ENCODE peak calls at places on chromosomes 3 and 15, in six cellular contexts. One of them, this sample, is unnamed.

GRCh38 chr3:76500746-76501275 is 539.1 kb upstream of the ROBO2 start:
- DNase-seq in AG04450: no peak
- DNase-seq in cardiac fibroblast: peak; percentile 57
- DNase-seq in mesendoderm: no peak
- DNase-seq in sigmoid colon: no peak
- DNase-seq in uterus: no peak
- DNase-seq in this sample: no peak

GRCh38 chr3:179546814-179547241 is 15.9 kb upstream of the ACTL6A start:
- DNase-seq in AG04450: no peak
- DNase-seq in cardiac fibroblast: no peak
- DNase-seq in mesendoderm: peak; percentile 57
- DNase-seq in sigmoid colon: no peak
- DNase-seq in uterus: no peak
- DNase-seq in this sample: no peak

GRCh38 chr15:51842852-51843737 is 13.6 kb downstream of the TMOD3 start:
- DNase-seq in AG04450: no peak
- DNase-seq in cardiac fibroblast: peak; percentile 85
- DNase-seq in mesendoderm: peak; percentile 70
- DNase-seq in sigmoid colon: no peak
- DNase-seq in uterus: no peak
- DNase-seq in this sample: no peak

GRCh38 chr3:16318216-16318615 is 53.2 kb downstream of the OXNAD1 start:
- DNase-seq in AG04450: peak; percentile 57
- DNase-seq in cardiac fibroblast: peak; percentile 10
- DNase-seq in mesendoderm: no peak
- DNase-seq in sigmoid colon: no peak
- DNase-seq in uterus: peak; percentile 57
- DNase-seq in this sample: no peak

GRCh38 chr3:61252836-61253235 is 1.6 kb upstream of the FHIT start:
- DNase-seq in AG04450: no peak
- DNase-seq in cardiac fibroblast: no peak
- DNase-seq in mesendoderm: no peak
- DNase-seq in sigmoid colon: no peak
- DNase-seq in uterus: no peak
- DNase-seq in this sample: no peak

GRCh38 chr3:127800508-127800907 is 21.8 kb downstream of the MGLL start:
- DNase-seq in AG04450: no peak
- DNase-seq in cardiac fibroblast: peak; percentile 75
- DNase-seq in mesendoderm: no peak
- DNase-seq in sigmoid colon: no peak
- DNase-seq in uterus: no peak
- DNase-seq in this sample: no peak

GRCh38 chr15:80260566-80260965 is 8.6 kb upstream of the CTXND1 start:
- DNase-seq in AG04450: no peak
- DNase-seq in cardiac fibroblast: no peak
- DNase-seq in mesendoderm: no peak
- DNase-seq in sigmoid colon: peak; percentile 41
- DNase-seq in uterus: no peak
- DNase-seq in this sample: no peak

GRCh38 chr3:31406901-31407300 is 125.8 kb upstream of the STT3B start:
- DNase-seq in AG04450: no peak
- DNase-seq in cardiac fibroblast: no peak
- DNase-seq in mesendoderm: no peak
- DNase-seq in sigmoid colon: no peak
- DNase-seq in uterus: no peak
- DNase-seq in this sample: no peak

GRCh38 chr3:20054549-20054987 is 14.3 kb downstream of the KAT2B start:
- DNase-seq in AG04450: no peak
- DNase-seq in cardiac fibroblast: peak; percentile 94
- DNase-seq in mesendoderm: no peak
- DNase-seq in sigmoid colon: peak; percentile 69
- DNase-seq in uterus: peak; percentile 60
- DNase-seq in this sample: no peak

GRCh38 chr3:73143821-73144237 is 82.4 kb downstream of the EBLN2 start:
- DNase-seq in AG04450: no peak
- DNase-seq in cardiac fibroblast: no peak
- DNase-seq in mesendoderm: no peak
- DNase-seq in sigmoid colon: no peak
- DNase-seq in uterus: no peak
- DNase-seq in this sample: no peak

GRCh38 chr3:30747771-30748281 is 141.4 kb downstream of the TGFBR2 start:
- DNase-seq in AG04450: no peak
- DNase-seq in cardiac fibroblast: peak; percentile 70
- DNase-seq in mesendoderm: peak; percentile 61
- DNase-seq in sigmoid colon: no peak
- DNase-seq in uterus: no peak
- DNase-seq in this sample: peak; percentile 4

GRCh38 chr3:29143151-29143550 is 137.7 kb upstream of the RBMS3 start:
- DNase-seq in AG04450: no peak
- DNase-seq in cardiac fibroblast: no peak
- DNase-seq in mesendoderm: no peak
- DNase-seq in sigmoid colon: no peak
- DNase-seq in uterus: no peak
- DNase-seq in this sample: no peak

GRCh38 chr3:186461141-186461540 is 83.0 kb downstream of the CRYGS start:
- DNase-seq in AG04450: peak; percentile 6
- DNase-seq in cardiac fibroblast: peak; percentile 77
- DNase-seq in mesendoderm: no peak
- DNase-seq in sigmoid colon: no peak
- DNase-seq in uterus: no peak
- DNase-seq in this sample: no peak

GRCh38 chr3:19866751-19867347 is 67.2 kb downstream of the EFHB start:
- DNase-seq in AG04450: no peak
- DNase-seq in cardiac fibroblast: peak; percentile 75
- DNase-seq in mesendoderm: peak; percentile 75
- DNase-seq in sigmoid colon: no peak
- DNase-seq in uterus: peak; percentile 22
- DNase-seq in this sample: peak; percentile 65

GRCh38 chr3:160449660-160450598 is at the start of gene TRIM59:
- DNase-seq in AG04450: peak; percentile 96
- DNase-seq in cardiac fibroblast: peak; percentile 98
- DNase-seq in mesendoderm: peak; percentile 99
- DNase-seq in sigmoid colon: peak; percentile 95
- DNase-seq in uterus: peak; percentile 85
- DNase-seq in this sample: peak; percentile 98

GRCh38 chr15:50675524-50676144 is 11.0 kb downstream of the TRPM7 start:
- DNase-seq in AG04450: no peak
- DNase-seq in cardiac fibroblast: peak; percentile 70
- DNase-seq in mesendoderm: no peak
- DNase-seq in sigmoid colon: no peak
- DNase-seq in uterus: no peak
- DNase-seq in this sample: no peak

GRCh38 chr15:28086175-28086703 is 12.9 kb downstream of the OCA2 start:
- DNase-seq in AG04450: peak; percentile 16
- DNase-seq in cardiac fibroblast: peak; percentile 62
- DNase-seq in mesendoderm: peak; percentile 80
- DNase-seq in sigmoid colon: no peak
- DNase-seq in uterus: no peak
- DNase-seq in this sample: peak; percentile 82

GRCh38 chr15:93980149-93980911 is 251.0 kb upstream of the MCTP2 start:
- DNase-seq in AG04450: no peak
- DNase-seq in cardiac fibroblast: no peak
- DNase-seq in mesendoderm: no peak
- DNase-seq in sigmoid colon: peak; percentile 80
- DNase-seq in uterus: peak; percentile 63
- DNase-seq in this sample: no peak

GRCh38 chr15:58873267-58873666 is 60.2 kb downstream of the SLTM start:
- DNase-seq in AG04450: no peak
- DNase-seq in cardiac fibroblast: peak; percentile 80
- DNase-seq in mesendoderm: no peak
- DNase-seq in sigmoid colon: no peak
- DNase-seq in uterus: no peak
- DNase-seq in this sample: no peak

GRCh38 chr15:33194704-33195261 is at the start of gene FMN1:
- DNase-seq in AG04450: peak; percentile 68
- DNase-seq in cardiac fibroblast: peak; percentile 91
- DNase-seq in mesendoderm: peak; percentile 98
- DNase-seq in sigmoid colon: peak; percentile 95
- DNase-seq in uterus: peak; percentile 88
- DNase-seq in this sample: peak; percentile 96

GRCh38 chr15:33191641-33192040 is 2.9 kb downstream of the FMN1 start:
- DNase-seq in AG04450: no peak
- DNase-seq in cardiac fibroblast: no peak
- DNase-seq in mesendoderm: no peak
- DNase-seq in sigmoid colon: no peak
- DNase-seq in uterus: no peak
- DNase-seq in this sample: no peak

GRCh38 chr15:33197636-33198035 is 3.1 kb upstream of the FMN1 start:
- DNase-seq in AG04450: no peak
- DNase-seq in cardiac fibroblast: no peak
- DNase-seq in mesendoderm: peak; percentile 62
- DNase-seq in sigmoid colon: no peak
- DNase-seq in uterus: no peak
- DNase-seq in this sample: no peak

GRCh38 chr15:33195283-33195682 is 769 bp upstream of the FMN1 start:
- DNase-seq in AG04450: no peak
- DNase-seq in cardiac fibroblast: no peak
- DNase-seq in mesendoderm: no peak
- DNase-seq in sigmoid colon: no peak
- DNase-seq in uterus: no peak
- DNase-seq in this sample: no peak

GRCh38 chr15:33194237-33194636 is 277 bp downstream of the FMN1 start:
- DNase-seq in AG04450: no peak
- DNase-seq in cardiac fibroblast: no peak
- DNase-seq in mesendoderm: no peak
- DNase-seq in sigmoid colon: peak; percentile 61
- DNase-seq in uterus: no peak
- DNase-seq in this sample: peak; percentile 41
- H3K4me3 ChIP-seq in AG04450: peak overlapping the region; percentile 50
- H3K4me3 ChIP-seq in cardiac fibroblast: peak overlapping the region; percentile 43
- H3K4me3 ChIP-seq in mesendoderm: no peak overlapping the region
- H3K4me3 ChIP-seq in sigmoid colon: peak overlapping the region; percentile 52
- H3K4me3 ChIP-seq in uterus: peak overlapping the region; percentile 33
- H3K4me3 ChIP-seq in this sample: peak overlapping the region; percentile 48

GRCh38 chr3:136725468-136725867 is 26.7 kb downstream of the STAG1 start:
- DNase-seq in AG04450: no peak
- DNase-seq in cardiac fibroblast: no peak
- DNase-seq in mesendoderm: no peak
- DNase-seq in sigmoid colon: no peak
- DNase-seq in uterus: no peak
- DNase-seq in this sample: no peak

GRCh38 chr3:136731274-136731884 is 20.8 kb downstream of the STAG1 start:
- DNase-seq in AG04450: no peak
- DNase-seq in cardiac fibroblast: no peak
- DNase-seq in mesendoderm: no peak
- DNase-seq in sigmoid colon: no peak
- DNase-seq in uterus: no peak
- DNase-seq in this sample: no peak

GRCh38 chr3:136730595-136731273 is 21.4 kb downstream of the STAG1 start:
- DNase-seq in AG04450: no peak
- DNase-seq in cardiac fibroblast: no peak
- DNase-seq in mesendoderm: no peak
- DNase-seq in sigmoid colon: no peak
- DNase-seq in uterus: no peak
- DNase-seq in this sample: no peak

GRCh38 chr3:136728434-136728833 is 23.7 kb downstream of the STAG1 start:
- DNase-seq in AG04450: no peak
- DNase-seq in cardiac fibroblast: no peak
- DNase-seq in mesendoderm: no peak
- DNase-seq in sigmoid colon: no peak
- DNase-seq in uterus: no peak
- DNase-seq in this sample: no peak

DNA sequence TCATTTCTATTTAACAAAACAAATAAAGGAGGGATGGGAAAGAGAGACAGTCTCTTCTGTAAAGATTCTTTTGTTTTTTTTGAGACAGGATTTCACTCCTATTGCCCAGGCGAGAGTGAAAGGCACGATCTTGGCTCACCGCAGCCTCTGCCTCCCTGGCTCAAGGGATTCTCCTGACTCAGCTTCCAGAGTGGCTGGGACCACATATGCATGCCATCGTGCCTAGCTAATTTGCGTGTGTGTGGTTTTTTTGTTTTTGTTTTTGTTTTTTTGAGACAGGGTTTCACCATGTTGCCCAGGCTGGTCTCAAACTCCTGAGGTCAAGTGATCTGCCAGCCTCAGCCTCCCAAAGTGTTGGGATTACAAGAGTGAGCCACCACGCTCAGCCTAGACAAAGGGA is 23.3 kb downstream of the STAG1 start:
- DNase-seq in AG04450: no peak
- DNase-seq in cardiac fibroblast: peak; percentile 91
- DNase-seq in mesendoderm: peak; percentile 66
- DNase-seq in sigmoid colon: no peak
- DNase-seq in uterus: no peak
- DNase-seq in this sample: no peak
- H3K4me3 ChIP-seq in AG04450: no peak overlapping the region
- H3K4me3 ChIP-seq in cardiac fibroblast: no peak overlapping the region
- H3K4me3 ChIP-seq in mesendoderm: no peak overlapping the region
- H3K4me3 ChIP-seq in sigmoid colon: no peak overlapping the region
- H3K4me3 ChIP-seq in uterus: peak overlapping the region; percentile 3
- H3K4me3 ChIP-seq in this sample: no peak overlapping the region

DNA sequence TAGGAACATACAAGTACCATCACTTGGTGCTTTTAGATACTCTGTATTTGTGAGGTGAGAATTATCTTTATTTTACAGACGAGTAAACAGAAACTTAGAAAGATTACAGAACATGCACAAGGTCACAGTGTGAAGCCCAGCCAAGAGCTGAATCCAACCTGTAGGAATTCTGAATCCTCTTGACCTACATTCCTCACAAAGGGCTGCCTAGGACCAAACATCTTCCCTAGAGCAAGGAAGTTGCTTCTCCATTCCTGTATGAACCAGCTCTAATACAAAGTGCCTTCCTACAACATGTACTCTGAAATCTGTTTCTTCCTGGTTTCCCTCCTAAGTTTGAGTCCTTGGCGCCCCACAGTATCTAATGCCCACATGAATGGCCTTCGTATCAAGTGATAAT is 2.9 kb downstream of the HDGFL3 start:
- DNase-seq in AG04450: no peak
- DNase-seq in cardiac fibroblast: no peak
- DNase-seq in mesendoderm: peak; percentile 68
- DNase-seq in sigmoid colon: no peak
- DNase-seq in uterus: no peak
- DNase-seq in this sample: peak; percentile 49
- H3K4me3 ChIP-seq in AG04450: no peak overlapping the region
- H3K4me3 ChIP-seq in cardiac fibroblast: no peak overlapping the region
- H3K4me3 ChIP-seq in mesendoderm: no peak overlapping the region
- H3K4me3 ChIP-seq in sigmoid colon: no peak overlapping the region
- H3K4me3 ChIP-seq in uterus: no peak overlapping the region
- H3K4me3 ChIP-seq in this sample: no peak overlapping the region

GRCh38 chr3:138948371-138949001 is 1.5 kb downstream of the FOXL2NB start:
- DNase-seq in AG04450: no peak
- DNase-seq in cardiac fibroblast: no peak
- DNase-seq in mesendoderm: peak; percentile 59
- DNase-seq in sigmoid colon: no peak
- DNase-seq in uterus: no peak
- DNase-seq in this sample: peak; percentile 61

GRCh38 chr3:138947303-138948121 is 495 bp downstream of the FOXL2NB start:
- DNase-seq in AG04450: no peak
- DNase-seq in cardiac fibroblast: no peak
- DNase-seq in mesendoderm: peak; percentile 77
- DNase-seq in sigmoid colon: no peak
- DNase-seq in uterus: no peak
- DNase-seq in this sample: no peak

GRCh38 chr3:138945646-138946553 is 1.0 kb downstream of the FOXL2 start:
- DNase-seq in AG04450: no peak
- DNase-seq in cardiac fibroblast: peak; percentile 42
- DNase-seq in mesendoderm: peak; percentile 78
- DNase-seq in sigmoid colon: no peak
- DNase-seq in uterus: no peak
- DNase-seq in this sample: peak; percentile 76

GRCh38 chr3:138944842-138945645 is 1.9 kb downstream of the FOXL2 start:
- DNase-seq in AG04450: no peak
- DNase-seq in cardiac fibroblast: no peak
- DNase-seq in mesendoderm: peak; percentile 78
- DNase-seq in sigmoid colon: no peak
- DNase-seq in uterus: no peak
- DNase-seq in this sample: peak; percentile 83

GRCh38 chr3:138946554-138947302 is at the start of the genes FOXL2 and FOXL2NB:
- DNase-seq in AG04450: no peak
- DNase-seq in cardiac fibroblast: peak; percentile 44
- DNase-seq in mesendoderm: peak; percentile 87
- DNase-seq in sigmoid colon: no peak
- DNase-seq in uterus: peak; percentile 89
- DNase-seq in this sample: peak; percentile 87
- H3K4me3 ChIP-seq in AG04450: peak within 1 kb of the TSS; percentile 47
- H3K4me3 ChIP-seq in cardiac fibroblast: peak within 1 kb of the TSS; percentile 42
- H3K4me3 ChIP-seq in mesendoderm: peak within 1 kb of the TSS; percentile 13
- H3K4me3 ChIP-seq in sigmoid colon: peak within 1 kb of the TSS; percentile 47
- H3K4me3 ChIP-seq in uterus: peak within 1 kb of the TSS; percentile 75
- H3K4me3 ChIP-seq in this sample: peak within 1 kb of the TSS; percentile 55

This sample was measured in H7.